ENCODE peak calls at places on chromosome 9, in nine cellular contexts. Z is fibroblast of lung; I is ascending aorta; Y is ovary; J is hepatocyte; G is mucosa of descending colon; C is CD4-positive, alpha-beta memory T cell; F is left ventricle myocardium inferior; O is endothelial cell of umbilical vein. M is an unnamed sample. For H3K4me1 and H3K9me3, the result is how much of the 10 kb centered on the place peaks cover.

GRCh38 chr9:100303812-100304211 is 48.9 kb downstream of the TEX10 start:
- DNase-seq in Z (no peak), I (no peak), Y (no peak), J (no peak), G (no peak), C (no peak), F (no peak), O (peak), M (no peak)

GRCh38 chr9:87290241-87290700 is 207.4 kb upstream of the DAPK1 start:
- DNase-seq in Z (no peak), I (no peak), Y (no peak), J (peak), G (no peak), C (no peak), F (no peak), O (no peak), M (no peak)

GRCh38 chr9:17138503-17138902 is 3.7 kb downstream of the CNTLN start:
- DNase-seq in Z (no peak), I (no peak), Y (no peak), J (no peak), G (no peak), C (no peak), F (no peak), O (no peak), M (no peak)

GRCh38 chr9:106284300-106284699 is 578.7 kb upstream of the ZNF462 start:
- DNase-seq in Z (no peak), I (no peak), Y (no peak), J (no peak), G (no peak), C (no peak), F (no peak), O (no peak), M (no peak)

GRCh38 chr9:132651259-132651658 is 18.5 kb downstream of the DDX31 start:
- DNase-seq in Z (peak), I (no peak), Y (no peak), J (peak), G (no peak), C (no peak), F (no peak), O (peak), M (peak)

GRCh38 chr9:72856985-72857631 is 95.7 kb downstream of the ALDH1A1 start:
- DNase-seq in Z (peak), I (peak), Y (peak), J (peak), G (no peak), C (peak), F (no peak), O (peak), M (peak)

GRCh38 chr9:84121991-84122523 is 141.5 kb downstream of the RMI1 start:
- DNase-seq in Z (peak), I (no peak), Y (peak), J (no peak), G (no peak), C (no peak), F (no peak), O (peak), M (peak)

GRCh38 chr9:35658894-35659220 is 765 bp downstream of the CCDC107 start:
- DNase-seq in Z (peak), I (peak), Y (peak), J (peak), G (no peak), C (no peak), F (peak), O (no peak), M (peak)

GRCh38 chr9:93612796-93613154 is 36.4 kb downstream of the PHF2 start:
- DNase-seq in Z (no peak), I (peak), Y (peak), J (no peak), G (no peak), C (no peak), F (no peak), O (peak), M (no peak)

GRCh38 chr9:97889941-97890557 is 32.3 kb downstream of the TRMO start:
- DNase-seq in Z (no peak), I (no peak), Y (no peak), J (no peak), G (no peak), C (peak), F (no peak), O (peak), M (peak)

GRCh38 chr9:37998881-37999311 is 70.1 kb downstream of the SHB start:
- DNase-seq in Z (no peak), I (no peak), Y (no peak), J (no peak), G (no peak), C (no peak), F (peak), O (no peak), M (peak)
- H3K4me1 ChIP-seq in Z (under half), I (under half), Y (under half), J (under half), G (under half), C (under half), F (half or more), O (under half), M (under half)

GRCh38 chr9:90642570-90643539 is at the start of gene DIRAS2:
- DNase-seq in Z (peak), I (no peak), Y (no peak), J (peak), G (peak), C (no peak), F (peak), O (peak), M (peak)
- H3K4me3 ChIP-seq in Z (peak), I (peak), Y (no peak), J (peak), G (no peak), C (no peak), F (peak), O (no peak), M (peak)

GRCh38 chr9:71331603-71332002 is 210.2 kb upstream of the TRPM3 start:
- DNase-seq in Z (no peak), I (no peak), Y (no peak), J (no peak), G (no peak), C (no peak), F (no peak), O (no peak), M (no peak)
- H3K9me3 ChIP-seq in Z (under half), I (under half), Y (under half), J (under half), G (under half), C (under half), F (under half), O (under half), M (under half)

DNA sequence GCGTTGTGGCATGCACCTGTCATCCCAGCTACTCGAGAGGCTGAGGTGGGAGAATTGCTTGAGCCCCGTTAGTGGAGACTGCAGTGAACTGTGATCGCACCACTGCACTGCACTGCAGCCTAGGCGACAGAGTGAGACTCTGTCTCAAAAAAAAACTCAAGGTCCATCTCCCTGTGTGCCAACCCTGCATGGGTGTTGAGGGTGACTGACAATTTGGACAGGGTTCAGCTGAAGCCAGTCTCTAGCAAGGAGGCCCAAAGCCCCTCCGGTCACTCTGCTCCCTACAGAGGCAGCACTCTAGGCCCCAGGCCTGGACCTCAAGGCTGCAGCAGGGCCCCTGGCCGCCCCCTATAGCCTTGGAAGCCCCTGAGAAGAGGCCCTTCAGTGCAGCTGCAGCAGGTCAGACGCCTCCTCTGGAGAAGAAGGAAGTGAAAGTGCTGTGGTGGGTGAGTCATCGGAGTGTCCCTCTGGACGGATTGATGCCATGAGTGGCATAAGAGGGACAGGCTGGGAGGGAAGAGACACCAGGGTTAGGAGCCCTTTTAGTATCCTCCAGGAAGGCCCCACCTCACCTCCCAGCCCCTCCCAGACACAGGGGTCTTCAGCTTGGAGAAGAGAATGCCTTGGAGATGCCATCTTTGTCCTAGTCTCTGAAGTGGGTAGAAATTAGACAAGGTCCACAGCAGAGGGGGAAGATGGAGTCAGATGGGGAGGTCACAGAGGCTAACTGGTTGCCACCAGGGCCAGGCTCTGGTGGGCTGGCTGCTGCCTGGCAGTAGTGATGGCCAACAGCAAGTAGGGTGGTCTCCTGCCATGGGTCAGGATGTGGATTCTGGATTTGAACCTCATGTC is 39.1 kb upstream of the NEK6 start:
- DNase-seq in Z (peak), I (peak), Y (no peak), J (peak), G (peak), C (no peak), F (no peak), O (peak), M (peak)
- H3K4me1 ChIP-seq in Z (under half), I (under half), Y (under half), J (under half), G (under half), C (half or more), F (half or more), O (half or more), M (under half)

DNA sequence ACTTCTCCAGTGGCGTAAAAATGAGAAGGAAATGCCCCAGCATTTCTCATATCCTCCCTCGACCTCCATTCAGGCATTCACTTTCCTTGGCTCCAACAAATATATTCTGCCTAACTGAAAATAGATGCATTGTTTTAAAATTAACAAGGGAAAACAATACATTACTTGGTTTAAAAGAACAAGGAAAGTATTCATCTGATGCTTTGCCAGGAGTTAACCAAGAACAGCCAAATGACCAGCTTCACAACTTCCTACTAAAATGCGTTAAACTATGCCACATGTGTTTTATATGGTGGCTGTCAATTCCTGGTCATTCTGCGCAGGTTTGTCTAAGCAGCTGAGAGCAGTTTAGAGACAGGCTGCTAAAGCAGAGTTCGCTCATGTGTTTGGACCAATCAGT is 121.4 kb downstream of the GNAQ start:
- DNase-seq in Z (no peak), I (no peak), Y (no peak), J (no peak), G (no peak), C (no peak), F (no peak), O (peak), M (no peak)
- H3K4me3 ChIP-seq in Z (no peak), I (no peak), Y (no peak), J (no peak), G (no peak), C (no peak), F (no peak), O (peak), M (no peak)

DNA sequence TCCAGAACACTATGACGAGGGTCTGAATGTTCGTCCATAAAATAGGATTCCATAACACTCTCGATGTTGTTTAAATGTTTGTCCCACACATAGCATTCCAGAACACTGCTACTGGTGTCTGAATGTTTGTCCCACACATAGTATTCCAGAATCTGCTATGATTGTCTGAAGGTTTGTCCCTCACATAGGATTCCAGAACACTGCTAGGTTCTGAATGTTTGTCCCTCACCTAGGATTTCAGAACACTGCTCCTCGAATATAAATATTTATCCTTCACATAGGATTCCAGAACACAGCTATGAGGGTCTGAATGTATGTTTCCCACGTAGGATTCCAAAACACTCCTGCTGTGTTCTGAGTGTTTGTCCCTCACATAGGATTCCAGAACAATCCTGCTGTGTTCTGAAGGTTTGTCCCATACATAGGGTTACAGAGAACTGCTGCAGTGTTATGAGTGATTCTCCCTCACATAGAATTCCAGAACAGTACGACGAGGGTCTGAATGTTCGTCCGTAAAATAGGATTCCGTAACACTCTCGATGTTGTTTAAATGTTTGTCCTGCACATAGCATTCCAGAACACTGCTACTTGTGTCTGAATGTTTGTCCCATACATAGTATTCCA is 215.3 kb downstream of the FOXD4L6 start:
- DNase-seq in Z (no peak), I (no peak), Y (no peak), J (no peak), G (no peak), C (no peak), F (no peak), O (no peak), M (no peak)
- H3K9me3 ChIP-seq in Z (under half), I (half or more), Y (half or more), J (half or more), G (half or more), C (half or more), F (half or more), O (under half), M (under half)

DNA sequence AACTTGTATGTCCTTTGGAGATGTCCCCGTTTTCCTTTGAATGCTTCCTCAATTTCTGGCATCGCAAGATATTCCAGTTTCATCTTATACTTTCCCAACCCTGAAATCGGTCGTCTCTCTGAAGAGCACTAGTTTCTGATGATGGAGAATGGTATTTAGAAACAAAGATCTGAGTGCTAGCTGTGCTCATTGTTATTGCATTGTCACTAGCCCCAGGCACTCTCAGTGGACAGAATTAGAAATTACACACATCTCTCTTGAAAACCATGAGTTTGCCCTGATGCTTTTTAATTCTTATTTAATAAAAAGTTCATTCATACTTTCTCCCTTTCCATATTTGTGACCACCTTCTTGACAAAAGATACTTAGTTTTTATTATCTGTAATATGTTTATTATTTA is 67.7 kb downstream of the C9orf152 start:
- DNase-seq in Z (no peak), I (no peak), Y (no peak), J (no peak), G (no peak), C (no peak), F (no peak), O (no peak), M (no peak)
- H3K4me1 ChIP-seq in Z (under half), I (half or more), Y (under half), J (under half), G (under half), C (under half), F (half or more), O (under half), M (half or more)

DNA sequence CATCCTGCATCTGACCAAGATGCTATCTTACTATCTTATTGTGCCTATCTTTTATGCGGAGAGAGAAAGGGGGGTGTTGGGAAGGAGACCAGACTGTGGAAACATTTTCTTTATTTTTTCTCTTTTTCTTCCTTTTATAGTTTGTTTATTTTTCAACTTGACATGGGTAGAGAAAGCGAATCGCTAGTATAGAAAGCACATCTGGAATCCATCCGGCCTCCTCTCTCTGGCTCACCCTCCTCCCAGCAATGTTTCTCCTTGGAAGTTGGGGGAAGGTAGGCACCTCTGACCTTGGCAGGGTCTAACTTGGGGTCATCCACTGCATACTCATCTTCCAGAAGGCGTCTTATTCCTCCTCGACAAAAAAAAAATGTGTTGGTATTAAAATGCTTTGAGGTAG is 3.9 kb downstream of the S1PR3 start:
- DNase-seq in Z (peak), I (peak), Y (no peak), J (no peak), G (no peak), C (no peak), F (no peak), O (no peak), M (peak)
- H3K4me3 ChIP-seq in Z (peak), I (peak), Y (no peak), J (no peak), G (no peak), C (no peak), F (peak), O (no peak), M (no peak)

GRCh38 chr9:102975246-102975645 is 19.9 kb upstream of the CYLC2 start:
- DNase-seq in Z (no peak), I (no peak), Y (no peak), J (no peak), G (no peak), C (no peak), F (no peak), O (no peak), M (no peak)
- H3K9me3 ChIP-seq in Z (under half), I (under half), Y (under half), J (under half), G (under half), C (under half), F (under half), O (under half), M (under half)